ENCODE peak calls at places on chromosome X, in eight cellular contexts. R, P, S, L, A, G, U and Y are unnamed samples.

GRCh38 chrX:135931644-135932487 is 38.4 kb downstream of the SAGE1 start:
- DNase-seq in R (peak), P (peak), S (no peak), L (peak), A (peak), G (peak), U (peak), Y (peak)

GRCh38 chrX:1178580-1179057 is 33.8 kb downstream of the CRLF2 start:
- DNase-seq in R (no peak), P (no peak), S (no peak), L (peak), A (no peak), G (no peak), U (peak), Y (no peak)

GRCh38 chrX:14916017-14916674 is 42.9 kb downstream of the MOSPD2 start:
- DNase-seq in R (no peak), P (no peak), S (no peak), L (peak), A (no peak), G (no peak), U (no peak), Y (no peak)

GRCh38 chrX:131595120-131595519 is 51.2 kb downstream of the OR13H1 start:
- DNase-seq in R (no peak), P (no peak), S (no peak), L (no peak), A (no peak), G (no peak), U (no peak), Y (no peak)

GRCh38 chrX:115023139-115023538 is 5.7 kb upstream of the IL13RA2 start:
- DNase-seq in R (no peak), P (no peak), S (no peak), L (peak), A (no peak), G (no peak), U (no peak), Y (no peak)

GRCh38 chrX:124335598-124335997 is 3.1 kb downstream of the TEX13D start:
- DNase-seq in R (no peak), P (no peak), S (no peak), L (no peak), A (no peak), G (no peak), U (no peak), Y (no peak)

GRCh38 chrX:51456814-51457213 is 39.6 kb downstream of the NUDT11 start:
- DNase-seq in R (no peak), P (no peak), S (no peak), L (peak), A (no peak), G (no peak), U (no peak), Y (no peak)

GRCh38 chrX:153766871-153767673 is 3.0 kb downstream of the PLXNB3 start:
- DNase-seq in R (peak), P (peak), S (no peak), L (no peak), A (no peak), G (no peak), U (no peak), Y (no peak)

GRCh38 chrX:154332561-154332960 is 37.0 kb downstream of the TKTL1 start:
- DNase-seq in R (no peak), P (no peak), S (no peak), L (no peak), A (no peak), G (no peak), U (no peak), Y (no peak)

GRCh38 chrX:17674611-17675010 is 62.7 kb upstream of the SCML1 start:
- DNase-seq in R (no peak), P (no peak), S (no peak), L (no peak), A (no peak), G (no peak), U (no peak), Y (no peak)

GRCh38 chrX:36609653-36610585 is 398.2 kb upstream of the FAM47C start:
- DNase-seq in R (no peak), P (no peak), S (no peak), L (no peak), A (no peak), G (no peak), U (no peak), Y (no peak)

GRCh38 chrX:72045552-72046277 is 86.0 kb downstream of the RTL5 start:
- DNase-seq in R (no peak), P (no peak), S (no peak), L (no peak), A (no peak), G (no peak), U (no peak), Y (no peak)

GRCh38 chrX:123698979-123699378 is 33.9 kb downstream of the THOC2 start:
- DNase-seq in R (no peak), P (no peak), S (no peak), L (peak), A (no peak), G (no peak), U (no peak), Y (no peak)

GRCh38 chrX:54494970-54495813 is 842 bp downstream of the FGD1 start:
- DNase-seq in R (no peak), P (peak), S (no peak), L (peak), A (no peak), G (no peak), U (no peak), Y (peak)

GRCh38 chrX:13690836-13691235 is 1.9 kb downstream of the RAB9A start:
- DNase-seq in R (no peak), P (no peak), S (no peak), L (no peak), A (no peak), G (no peak), U (no peak), Y (no peak)

GRCh38 chrX:38166478-38167083 is 54.1 kb downstream of the SRPX start:
- DNase-seq in R (no peak), P (no peak), S (no peak), L (peak), A (no peak), G (no peak), U (peak), Y (peak)

GRCh38 chrX:80216086-80216485 is 201.5 kb downstream of the TBX22 start:
- DNase-seq in R (no peak), P (no peak), S (no peak), L (no peak), A (no peak), G (no peak), U (no peak), Y (no peak)

GRCh38 chrX:123803331-123803983 is 56.4 kb upstream of the XIAP start:
- DNase-seq in R (peak), P (no peak), S (no peak), L (peak), A (peak), G (no peak), U (peak), Y (no peak)

GRCh38 chrX:133097031-133097430 is at the start of gene USP26:
- DNase-seq in R (no peak), P (no peak), S (no peak), L (no peak), A (no peak), G (no peak), U (no peak), Y (no peak)

GRCh38 chrX:144275403-144275802 is 391.5 kb downstream of the UBE2NL start:
- DNase-seq in R (no peak), P (no peak), S (no peak), L (no peak), A (peak), G (no peak), U (no peak), Y (no peak)

GRCh38 chrX:100512471-100512870 is 72.3 kb upstream of the TNMD start:
- DNase-seq in R (no peak), P (no peak), S (no peak), L (peak), A (no peak), G (no peak), U (no peak), Y (no peak)

GRCh38 chrX:81202413-81202794 is 502 bp downstream of the SH3BGRL start:
- DNase-seq in R (no peak), P (no peak), S (no peak), L (no peak), A (no peak), G (no peak), U (no peak), Y (no peak)

GRCh38 chrX:3811331-3812311 is 98.2 kb upstream of the PRKX start:
- DNase-seq in R (no peak), P (no peak), S (no peak), L (peak), A (no peak), G (peak), U (peak), Y (no peak)

GRCh38 chrX:4876268-4876667 is 1162.8 kb upstream of the PRKX start:
- DNase-seq in R (no peak), P (no peak), S (no peak), L (no peak), A (no peak), G (no peak), U (no peak), Y (no peak)

GRCh38 chrX:12210196-12210815 is 72.0 kb downstream of the FRMPD4 start:
- DNase-seq in R (no peak), P (no peak), S (peak), L (peak), A (no peak), G (no peak), U (no peak), Y (no peak)

GRCh38 chrX:119072771-119073170 is at the start of gene CT47C1:
- DNase-seq in R (no peak), P (no peak), S (no peak), L (no peak), A (no peak), G (no peak), U (no peak), Y (no peak)

GRCh38 chrX:11870789-11871188 is 112.8 kb downstream of the MSL3 start:
- DNase-seq in R (no peak), P (no peak), S (no peak), L (no peak), A (no peak), G (no peak), U (no peak), Y (no peak)

GRCh38 chrX:103063918-103064434 is at the start of gene BEX1:
- DNase-seq in R (peak), P (peak), S (no peak), L (peak), A (peak), G (no peak), U (peak), Y (peak)

GRCh38 chrX:153767674-153768055 is 3.6 kb downstream of the PLXNB3 start:
- DNase-seq in R (no peak), P (no peak), S (no peak), L (no peak), A (no peak), G (no peak), U (no peak), Y (no peak)

GRCh38 chrX:25156323-25156722 is 140.6 kb upstream of the ARX start:
- DNase-seq in R (no peak), P (no peak), S (no peak), L (peak), A (no peak), G (no peak), U (no peak), Y (no peak)